ENCODE peak calls at places on chromosomes 12 and 14, in six cellular contexts. One of them, this sample, is unnamed.

GRCh38 chr14:35161231-35161630 is 38.9 kb downstream of the PRORP start:
- DNase-seq in stomach: no peak
- DNase-seq in neural progenitor cell: no peak
- DNase-seq in HFF-Myc: no peak
- DNase-seq in endothelial cell of umbilical vein: peak
- DNase-seq in right cardiac atrium: no peak
- DNase-seq in this sample: no peak

GRCh38 chr14:93019367-93019843 is 96.3 kb downstream of the ITPK1 start:
- DNase-seq in stomach: peak
- DNase-seq in neural progenitor cell: no peak
- DNase-seq in HFF-Myc: no peak
- DNase-seq in endothelial cell of umbilical vein: no peak
- DNase-seq in right cardiac atrium: no peak
- DNase-seq in this sample: no peak

GRCh38 chr12:19779393-19780056 is 340.2 kb downstream of the AEBP2 start:
- DNase-seq in stomach: no peak
- DNase-seq in neural progenitor cell: peak
- DNase-seq in HFF-Myc: no peak
- DNase-seq in endothelial cell of umbilical vein: no peak
- DNase-seq in right cardiac atrium: peak
- DNase-seq in this sample: no peak

GRCh38 chr14:57420986-57421385 is 30.6 kb downstream of the NAA30 start:
- DNase-seq in stomach: no peak
- DNase-seq in neural progenitor cell: no peak
- DNase-seq in HFF-Myc: no peak
- DNase-seq in endothelial cell of umbilical vein: no peak
- DNase-seq in right cardiac atrium: no peak
- DNase-seq in this sample: no peak

GRCh38 chr14:91872517-91873470 is 5.5 kb upstream of the TC2N start:
- DNase-seq in stomach: peak
- DNase-seq in neural progenitor cell: no peak
- DNase-seq in HFF-Myc: no peak
- DNase-seq in endothelial cell of umbilical vein: peak
- DNase-seq in right cardiac atrium: peak
- DNase-seq in this sample: peak

GRCh38 chr12:88733003-88733402 is 152.7 kb upstream of the KITLG start:
- DNase-seq in stomach: no peak
- DNase-seq in neural progenitor cell: no peak
- DNase-seq in HFF-Myc: no peak
- DNase-seq in endothelial cell of umbilical vein: no peak
- DNase-seq in right cardiac atrium: no peak
- DNase-seq in this sample: no peak

GRCh38 chr14:95683793-95684192 is 2.4 kb upstream of the TCL1B start:
- DNase-seq in stomach: peak
- DNase-seq in neural progenitor cell: peak
- DNase-seq in HFF-Myc: no peak
- DNase-seq in endothelial cell of umbilical vein: no peak
- DNase-seq in right cardiac atrium: no peak
- DNase-seq in this sample: no peak

GRCh38 chr12:131608740-131609665 is 101.9 kb upstream of the SFSWAP start:
- DNase-seq in stomach: peak
- DNase-seq in neural progenitor cell: peak
- DNase-seq in HFF-Myc: peak
- DNase-seq in endothelial cell of umbilical vein: peak
- DNase-seq in right cardiac atrium: peak
- DNase-seq in this sample: no peak

GRCh38 chr12:126464157-126464556 is 1398.9 kb downstream of the AACS start:
- DNase-seq in stomach: no peak
- DNase-seq in neural progenitor cell: no peak
- DNase-seq in HFF-Myc: no peak
- DNase-seq in endothelial cell of umbilical vein: no peak
- DNase-seq in right cardiac atrium: no peak
- DNase-seq in this sample: no peak

GRCh38 chr12:111451649-111452129 is 46.0 kb downstream of the SH2B3 start:
- DNase-seq in stomach: peak
- DNase-seq in neural progenitor cell: peak
- DNase-seq in HFF-Myc: no peak
- DNase-seq in endothelial cell of umbilical vein: peak
- DNase-seq in right cardiac atrium: peak
- DNase-seq in this sample: no peak

GRCh38 chr14:31228533-31228932 is 20.9 kb upstream of the HECTD1 start:
- DNase-seq in stomach: no peak
- DNase-seq in neural progenitor cell: no peak
- DNase-seq in HFF-Myc: no peak
- DNase-seq in endothelial cell of umbilical vein: no peak
- DNase-seq in right cardiac atrium: no peak
- DNase-seq in this sample: peak

GRCh38 chr12:475286-475685 is 15.5 kb downstream of the B4GALNT3 start:
- DNase-seq in stomach: no peak
- DNase-seq in neural progenitor cell: no peak
- DNase-seq in HFF-Myc: no peak
- DNase-seq in endothelial cell of umbilical vein: no peak
- DNase-seq in right cardiac atrium: no peak
- DNase-seq in this sample: no peak

GRCh38 chr14:44833376-44833775 is 128.4 kb downstream of the KLHL28 start:
- DNase-seq in stomach: no peak
- DNase-seq in neural progenitor cell: no peak
- DNase-seq in HFF-Myc: no peak
- DNase-seq in endothelial cell of umbilical vein: no peak
- DNase-seq in right cardiac atrium: no peak
- DNase-seq in this sample: peak

GRCh38 chr14:77613207-77613606 is 3.2 kb downstream of the SPTLC2 start:
- DNase-seq in stomach: no peak
- DNase-seq in neural progenitor cell: no peak
- DNase-seq in HFF-Myc: no peak
- DNase-seq in endothelial cell of umbilical vein: peak
- DNase-seq in right cardiac atrium: no peak
- DNase-seq in this sample: no peak

GRCh38 chr12:95986635-95987535 is 9.3 kb downstream of the HAL start:
- DNase-seq in stomach: no peak
- DNase-seq in neural progenitor cell: no peak
- DNase-seq in HFF-Myc: no peak
- DNase-seq in endothelial cell of umbilical vein: no peak
- DNase-seq in right cardiac atrium: no peak
- DNase-seq in this sample: no peak

GRCh38 chr12:89117448-89118034 is 234.8 kb downstream of the DUSP6 start:
- DNase-seq in stomach: peak
- DNase-seq in neural progenitor cell: no peak
- DNase-seq in HFF-Myc: no peak
- DNase-seq in endothelial cell of umbilical vein: peak
- DNase-seq in right cardiac atrium: no peak
- DNase-seq in this sample: no peak

GRCh38 chr12:77686760-77687159 is 143.9 kb upstream of the NAV3 start:
- DNase-seq in stomach: no peak
- DNase-seq in neural progenitor cell: no peak
- DNase-seq in HFF-Myc: no peak
- DNase-seq in endothelial cell of umbilical vein: peak
- DNase-seq in right cardiac atrium: no peak
- DNase-seq in this sample: no peak

GRCh38 chr12:46660719-46661118 is 165.1 kb downstream of the SLC38A4 start:
- DNase-seq in stomach: no peak
- DNase-seq in neural progenitor cell: no peak
- DNase-seq in HFF-Myc: no peak
- DNase-seq in endothelial cell of umbilical vein: no peak
- DNase-seq in right cardiac atrium: no peak
- DNase-seq in this sample: no peak

GRCh38 chr12:114400925-114401324 is 5.0 kb downstream of the TBX5 start:
- DNase-seq in stomach: no peak
- DNase-seq in neural progenitor cell: peak
- DNase-seq in HFF-Myc: no peak
- DNase-seq in endothelial cell of umbilical vein: no peak
- DNase-seq in right cardiac atrium: peak
- DNase-seq in this sample: no peak

GRCh38 chr12:124296295-124296915 is 1.5 kb downstream of the RFLNA start:
- DNase-seq in stomach: no peak
- DNase-seq in neural progenitor cell: no peak
- DNase-seq in HFF-Myc: no peak
- DNase-seq in endothelial cell of umbilical vein: peak
- DNase-seq in right cardiac atrium: peak
- DNase-seq in this sample: no peak

GRCh38 chr14:34766611-34767010 is 52.2 kb upstream of the CFL2 start:
- DNase-seq in stomach: no peak
- DNase-seq in neural progenitor cell: no peak
- DNase-seq in HFF-Myc: peak
- DNase-seq in endothelial cell of umbilical vein: no peak
- DNase-seq in right cardiac atrium: no peak
- DNase-seq in this sample: no peak

GRCh38 chr12:79512068-79512467 is 178.7 kb downstream of the PAWR start:
- DNase-seq in stomach: no peak
- DNase-seq in neural progenitor cell: peak
- DNase-seq in HFF-Myc: no peak
- DNase-seq in endothelial cell of umbilical vein: no peak
- DNase-seq in right cardiac atrium: no peak
- DNase-seq in this sample: no peak

GRCh38 chr12:144650-145284 is 69.2 kb downstream of the SLC6A12 start:
- DNase-seq in stomach: no peak
- DNase-seq in neural progenitor cell: no peak
- DNase-seq in HFF-Myc: no peak
- DNase-seq in endothelial cell of umbilical vein: no peak
- DNase-seq in right cardiac atrium: no peak
- DNase-seq in this sample: no peak

DNA sequence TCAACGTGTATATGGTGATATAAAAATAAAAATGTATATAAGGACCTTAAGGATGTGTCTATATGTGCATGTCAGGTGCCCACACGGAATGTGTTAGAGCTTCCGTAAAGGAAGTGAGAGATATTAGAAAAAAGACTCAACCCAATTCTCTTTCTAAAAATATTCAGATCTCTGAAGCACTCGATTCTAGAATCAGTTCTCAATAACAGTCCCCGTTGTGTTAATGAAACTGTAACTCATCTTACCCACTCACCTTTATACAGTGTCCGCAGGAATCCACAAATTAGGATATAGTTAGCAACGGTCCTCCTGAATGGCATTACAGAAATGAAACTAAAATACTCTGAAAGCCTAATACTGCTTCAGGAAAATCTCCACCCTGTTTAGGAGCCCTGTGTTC is 29.3 kb downstream of the GRIN2B start:
- DNase-seq in stomach: no peak
- DNase-seq in neural progenitor cell: no peak
- DNase-seq in HFF-Myc: no peak
- DNase-seq in endothelial cell of umbilical vein: no peak
- DNase-seq in right cardiac atrium: no peak
- DNase-seq in this sample: no peak
- H3K4me3 ChIP-seq in stomach: no peak
- H3K4me3 ChIP-seq in neural progenitor cell: no peak
- H3K4me3 ChIP-seq in HFF-Myc: no peak
- H3K4me3 ChIP-seq in endothelial cell of umbilical vein: no peak
- H3K4me3 ChIP-seq in right cardiac atrium: no peak
- H3K4me3 ChIP-seq in this sample: no peak

DNA sequence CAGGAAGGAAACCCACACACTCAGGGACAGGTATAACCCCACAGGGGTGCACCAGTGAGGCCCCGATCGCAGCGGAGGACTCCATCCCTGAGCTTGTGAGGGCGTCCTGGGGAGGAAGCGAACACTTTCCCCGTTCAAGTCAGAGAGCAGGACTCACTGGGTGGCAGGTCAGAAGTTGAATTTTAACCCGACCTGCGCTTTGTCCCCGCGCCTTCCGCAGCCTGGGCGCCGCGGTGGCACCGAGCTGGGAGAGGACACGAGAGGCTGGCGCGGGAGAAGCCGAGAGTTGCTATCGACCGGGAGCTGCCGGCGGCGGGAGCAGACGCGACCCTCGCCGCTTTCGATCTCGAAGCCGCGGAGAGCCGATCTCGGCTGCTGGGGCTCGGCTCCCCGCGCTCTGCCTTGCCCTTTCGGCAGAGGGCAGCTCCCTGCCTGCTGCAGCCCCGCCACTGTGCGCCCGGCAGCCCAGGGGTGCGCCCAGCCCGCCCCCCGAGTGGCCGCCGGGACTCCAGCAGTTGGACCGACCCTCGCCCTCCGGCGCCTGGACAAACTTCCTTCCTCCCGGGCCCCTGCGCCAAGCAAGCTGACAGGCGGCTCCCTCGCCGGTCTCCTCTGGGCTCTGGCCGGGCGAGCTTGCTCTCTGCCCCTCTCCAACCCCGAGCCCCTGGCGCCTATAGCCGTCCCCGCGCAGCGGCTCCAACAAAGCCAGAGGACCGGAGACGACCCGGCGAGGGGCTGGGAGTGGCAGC is 918 bp downstream of the LIN7A start:
- DNase-seq in stomach: peak
- DNase-seq in neural progenitor cell: peak
- DNase-seq in HFF-Myc: no peak
- DNase-seq in endothelial cell of umbilical vein: peak
- DNase-seq in right cardiac atrium: peak
- DNase-seq in this sample: no peak
- H3K4me3 ChIP-seq in stomach: peak
- H3K4me3 ChIP-seq in neural progenitor cell: peak
- H3K4me3 ChIP-seq in HFF-Myc: peak
- H3K4me3 ChIP-seq in endothelial cell of umbilical vein: peak
- H3K4me3 ChIP-seq in right cardiac atrium: peak
- H3K4me3 ChIP-seq in this sample: peak

GRCh38 chr14:23644919-23645336 is 8.8 kb downstream of the DHRS2 start:
- DNase-seq in stomach: no peak
- DNase-seq in neural progenitor cell: no peak
- DNase-seq in HFF-Myc: no peak
- DNase-seq in endothelial cell of umbilical vein: no peak
- DNase-seq in right cardiac atrium: no peak
- DNase-seq in this sample: no peak

GRCh38 chr14:23644195-23644918 is 8.2 kb downstream of the DHRS2 start:
- DNase-seq in stomach: no peak
- DNase-seq in neural progenitor cell: no peak
- DNase-seq in HFF-Myc: no peak
- DNase-seq in endothelial cell of umbilical vein: no peak
- DNase-seq in right cardiac atrium: no peak
- DNase-seq in this sample: no peak

GRCh38 chr14:23646648-23647549 is 10.7 kb downstream of the DHRS2 start:
- DNase-seq in stomach: no peak
- DNase-seq in neural progenitor cell: no peak
- DNase-seq in HFF-Myc: no peak
- DNase-seq in endothelial cell of umbilical vein: no peak
- DNase-seq in right cardiac atrium: no peak
- DNase-seq in this sample: no peak

GRCh38 chr14:23645812-23646647 is 9.9 kb downstream of the DHRS2 start:
- DNase-seq in stomach: no peak
- DNase-seq in neural progenitor cell: no peak
- DNase-seq in HFF-Myc: no peak
- DNase-seq in endothelial cell of umbilical vein: no peak
- DNase-seq in right cardiac atrium: no peak
- DNase-seq in this sample: no peak

DNA sequence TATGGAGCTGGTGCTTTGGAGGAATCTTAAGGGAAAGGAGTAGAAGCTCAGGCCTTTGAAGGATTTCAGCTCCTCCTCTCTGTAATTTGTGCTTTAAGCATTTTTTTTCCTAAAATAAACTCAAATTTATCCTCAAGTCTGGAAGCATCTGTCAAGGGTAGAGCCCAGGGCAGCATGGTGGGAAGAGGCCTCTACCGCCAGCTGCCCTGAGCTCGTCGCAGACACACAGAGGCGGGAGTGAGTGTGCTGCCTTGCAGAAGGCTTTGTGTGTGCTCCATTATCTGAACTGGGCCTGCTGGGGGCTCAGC is 9.3 kb downstream of the DHRS2 start:
- DNase-seq in stomach: no peak
- DNase-seq in neural progenitor cell: no peak
- DNase-seq in HFF-Myc: no peak
- DNase-seq in endothelial cell of umbilical vein: no peak
- DNase-seq in right cardiac atrium: no peak
- DNase-seq in this sample: no peak
- H3K4me3 ChIP-seq in stomach: no peak
- H3K4me3 ChIP-seq in neural progenitor cell: no peak
- H3K4me3 ChIP-seq in HFF-Myc: no peak
- H3K4me3 ChIP-seq in endothelial cell of umbilical vein: no peak
- H3K4me3 ChIP-seq in right cardiac atrium: no peak
- H3K4me3 ChIP-seq in this sample: no peak

GRCh38 chr14:50057331-50057730 is 59.0 kb downstream of the VCPKMT start:
- DNase-seq in stomach: no peak
- DNase-seq in neural progenitor cell: no peak
- DNase-seq in HFF-Myc: no peak
- DNase-seq in endothelial cell of umbilical vein: no peak
- DNase-seq in right cardiac atrium: no peak
- DNase-seq in this sample: no peak
- H3K4me3 ChIP-seq in stomach: no peak
- H3K4me3 ChIP-seq in neural progenitor cell: no peak
- H3K4me3 ChIP-seq in HFF-Myc: no peak
- H3K4me3 ChIP-seq in endothelial cell of umbilical vein: no peak
- H3K4me3 ChIP-seq in right cardiac atrium: no peak
- H3K4me3 ChIP-seq in this sample: no peak

This sample was measured in kidney epithelial cell.